ENCODE peak calls at places on chromosome 22, in six cellular contexts. K, U, X, O, Z and P are unnamed samples.

GRCh38 chr22:17475318-17476212 is 87.7 kb upstream of the SLC25A18 start:
- DNase-seq in O (no peak), U (no peak), X (no peak), Z (no peak), K (no peak), P (no peak)

GRCh38 chr22:17112491-17113042 is 8.6 kb downstream of the TMEM121B start:
- DNase-seq in X (no peak), K (no peak), Z (no peak), U (no peak), O (no peak), P (no peak)

GRCh38 chr22:37802310-37803194 is 5.2 kb upstream of the GCAT start:
- DNase-seq in O (peak), U (peak), X (no peak), K (no peak), Z (no peak), P (no peak)

GRCh38 chr22:27246558-27246957 is 555.0 kb downstream of the MN1 start:
- DNase-seq in O (no peak), K (no peak), U (no peak), Z (no peak), X (no peak), P (no peak)

GRCh38 chr22:22999473-22999872 is 70.8 kb upstream of the GNAZ start:
- DNase-seq in X (no peak), Z (no peak), K (no peak), U (peak), O (no peak), P (no peak)

GRCh38 chr22:23251445-23252093 is 71.3 kb downstream of the BCR start:
- DNase-seq in K (no peak), Z (peak), X (no peak), U (peak), O (no peak), P (no peak)

GRCh38 chr22:24357547-24357946 is 69.9 kb upstream of the ADORA2A start:
- DNase-seq in O (no peak), U (no peak), K (no peak), Z (no peak), X (no peak), P (no peak)

GRCh38 chr22:42269407-42270177 is 861 bp downstream of the TCF20 start:
- DNase-seq in U (peak), Z (peak), X (peak), O (no peak), K (no peak), P (peak)

GRCh38 chr22:38870791-38871359 is 1.1 kb downstream of the CBX6 start:
- DNase-seq in U (no peak), X (no peak), K (no peak), O (no peak), Z (no peak), P (no peak)

GRCh38 chr22:23896166-23896522 is 2.0 kb downstream of the MIF start:
- DNase-seq in X (no peak), Z (no peak), O (no peak), U (no peak), K (no peak), P (no peak)

GRCh38 chr22:34111210-34111824 is 191.0 kb upstream of the LARGE1 start:
- DNase-seq in X (no peak), K (no peak), O (peak), U (peak), Z (peak), P (no peak)

GRCh38 chr22:39212721-39213376 is 31.9 kb downstream of the PDGFB start:
- DNase-seq in Z (peak), X (no peak), U (peak), O (no peak), K (no peak), P (no peak)

GRCh38 chr22:37362618-37363017 is 64.7 kb downstream of the ELFN2 start:
- DNase-seq in U (no peak), Z (no peak), O (no peak), X (no peak), K (no peak), P (no peak)

GRCh38 chr22:38187413-38188212 is 6.0 kb upstream of the PLA2G6 start:
- DNase-seq in X (no peak), U (peak), O (no peak), K (no peak), Z (no peak), P (no peak)

GRCh38 chr22:28942333-28942732 is 59.0 kb downstream of the ZNRF3 start:
- DNase-seq in Z (no peak), O (no peak), U (no peak), X (no peak), K (no peak), P (no peak)

GRCh38 chr22:33921576-33922181 is 1.4 kb upstream of the LARGE1 start:
- DNase-seq in K (no peak), O (peak), U (peak), Z (no peak), X (no peak), P (no peak)

GRCh38 chr22:48577014-48577690 is 1250.5 kb downstream of the BRD1 start:
- DNase-seq in X (no peak), Z (no peak), K (no peak), U (no peak), O (no peak), P (no peak)
- TF ChIP-seq CTCF in X (no peak), Z (no peak), K (no peak), U (no peak), O (no peak), P (no peak)

GRCh38 chr22:46598737-46599424 is 21.3 kb upstream of the GRAMD4 start:
- DNase-seq in U (no peak), K (no peak), Z (no peak), O (no peak), X (no peak), P (no peak)

GRCh38 chr22:46596032-46596441 is 24.1 kb upstream of the GRAMD4 start:
- DNase-seq in O (no peak), X (no peak), Z (no peak), K (no peak), U (no peak), P (no peak)

GRCh38 chr22:46596819-46597218 is 23.4 kb upstream of the GRAMD4 start:
- DNase-seq in Z (peak), O (no peak), U (no peak), X (no peak), K (no peak), P (no peak)

GRCh38 chr22:46600397-46600796 is 19.8 kb upstream of the GRAMD4 start:
- DNase-seq in O (no peak), U (no peak), K (no peak), Z (no peak), X (no peak), P (no peak)

GRCh38 chr22:46598224-46598623 is 22.0 kb upstream of the GRAMD4 start:
- DNase-seq in K (no peak), Z (no peak), U (no peak), O (no peak), X (no peak), P (no peak)
- TF ChIP-seq CTCF in K (no peak), Z (no peak), U (no peak), O (no peak), X (no peak), P (no peak)

GRCh38 chr22:19180234-19180633 is 1.7 kb upstream of the SLC25A1 start:
- DNase-seq in Z (no peak), X (no peak), K (no peak), O (no peak), U (no peak), P (no peak)
- TF ChIP-seq CTCF in Z (no peak), X (no peak), K (no peak), O (no peak), U (no peak), P (no peak)

DNA sequence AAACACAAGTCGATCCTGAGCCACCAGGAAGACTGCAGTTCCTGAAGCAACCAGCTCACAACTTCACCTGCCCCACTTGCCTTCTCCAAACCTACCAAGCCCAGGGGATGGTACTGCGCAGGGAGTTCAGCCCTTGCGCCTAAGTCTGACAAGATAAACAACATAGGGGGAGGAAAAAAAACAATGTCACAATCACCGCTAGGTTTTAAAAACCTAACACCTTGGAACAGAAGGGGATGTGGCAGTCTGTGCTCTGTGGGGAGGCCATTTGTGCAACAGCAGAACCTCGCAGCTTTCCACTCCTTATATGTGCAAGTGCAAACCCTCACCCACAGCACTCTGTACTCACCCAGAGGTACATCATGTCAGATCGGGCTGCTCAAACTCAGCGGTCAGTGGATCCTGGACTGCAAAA is 134.2 kb downstream of the RBFOX2 start:
- DNase-seq in O (peak), K (peak), X (no peak), U (no peak), Z (no peak), P (peak)
- TF ChIP-seq CTCF in O (no peak), K (peak), X (no peak), U (no peak), Z (no peak), P (no peak)

GRCh38 chr22:30453731-30454510 is 17.9 kb downstream of the SEC14L3 start:
- DNase-seq in O (no peak), Z (no peak), X (no peak), U (peak), K (no peak), P (no peak)
- TF ChIP-seq CTCF in O (no peak), Z (no peak), X (no peak), U (no peak), K (no peak), P (no peak)

DNA sequence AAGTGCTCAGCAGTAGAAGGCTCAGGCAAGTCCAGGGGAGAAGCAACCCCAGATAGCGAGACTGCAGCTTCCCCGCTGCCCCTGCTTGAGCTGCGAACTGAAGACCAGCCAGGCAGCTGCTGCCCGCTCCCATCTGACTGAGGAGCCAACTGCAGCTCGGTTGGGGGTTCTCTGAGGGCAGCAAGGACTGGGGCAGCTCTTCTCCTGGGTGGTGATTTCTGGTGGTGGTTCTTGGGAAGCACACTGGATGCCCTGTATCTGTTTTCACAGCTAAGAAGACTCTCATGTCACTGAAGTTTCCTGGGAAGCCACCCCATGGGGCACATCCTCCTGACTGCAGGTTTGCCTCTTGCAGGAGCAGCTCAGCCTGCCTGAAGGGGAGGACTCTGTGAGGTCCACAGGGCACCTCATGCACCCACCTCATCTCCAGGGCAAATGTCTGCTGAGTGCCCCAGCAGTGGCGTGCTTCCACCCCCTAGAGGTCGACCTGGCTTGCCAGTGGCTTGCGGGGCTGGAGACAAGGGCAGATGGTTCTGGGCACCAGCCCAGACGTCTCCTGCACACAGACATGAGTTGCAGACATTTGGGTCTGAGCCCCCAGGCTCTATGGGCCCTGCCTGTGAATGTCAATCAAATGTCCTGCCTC is 801.1 kb downstream of the BRD1 start:
- DNase-seq in U (no peak), O (no peak), K (no peak), X (no peak), Z (no peak), P (no peak)
- TF ChIP-seq CTCF in U (no peak), O (no peak), K (peak), X (no peak), Z (no peak), P (no peak)

GRCh38 chr22:44727709-44728108 is 24.7 kb upstream of the ARHGAP8 start:
- DNase-seq in U (no peak), O (no peak), Z (no peak), X (no peak), K (no peak), P (no peak)

GRCh38 chr22:44728761-44729261 is 23.6 kb upstream of the ARHGAP8 start:
- DNase-seq in Z (no peak), U (no peak), O (peak), K (no peak), X (no peak), P (no peak)

GRCh38 chr22:44730034-44730433 is 22.3 kb upstream of the ARHGAP8 start:
- DNase-seq in K (no peak), Z (no peak), X (no peak), U (no peak), O (no peak), P (no peak)

GRCh38 chr22:44730490-44731356 is 21.7 kb upstream of the ARHGAP8 start:
- DNase-seq in O (peak), U (no peak), Z (no peak), K (no peak), X (no peak), P (no peak)

GRCh38 chr22:44729391-44730012 is 22.9 kb upstream of the ARHGAP8 start:
- DNase-seq in K (no peak), Z (no peak), U (peak), O (peak), X (no peak), P (no peak)
- TF ChIP-seq CTCF in K (no peak), Z (no peak), U (peak), O (peak), X (no peak), P (no peak)